ENCODE peak calls at places on chromosomes 3 and 15, in six cellular contexts. R, T, E, H, C and U are unnamed samples.

GRCh38 chr3:30644615-30645014 is 38.2 kb downstream of the TGFBR2 start:
- DNase-seq in R (no peak), T (peak), E (peak), H (peak), C (no peak), U (no peak)

GRCh38 chr15:70328137-70329115 is 230.7 kb upstream of the TLE3 start:
- DNase-seq in R (no peak), T (peak), E (peak), H (no peak), C (no peak), U (no peak)

GRCh38 chr3:23829242-23829934 is 23.6 kb downstream of the UBE2E1 start:
- DNase-seq in R (no peak), T (peak), E (no peak), H (no peak), C (no peak), U (no peak)

GRCh38 chr3:190424478-190425439 is 24.9 kb downstream of the TMEM207 start:
- DNase-seq in R (no peak), T (peak), E (peak), H (peak), C (no peak), U (no peak)

GRCh38 chr3:126507886-126508285 is 9.7 kb downstream of the UROC1 start:
- DNase-seq in R (no peak), T (no peak), E (no peak), H (no peak), C (no peak), U (no peak)

GRCh38 chr3:147414369-147415135 is 5.4 kb downstream of the ZIC1 start:
- DNase-seq in R (no peak), T (no peak), E (no peak), H (no peak), C (no peak), U (no peak)

GRCh38 chr15:33068007-33068441 is 126.5 kb downstream of the FMN1 start:
- DNase-seq in R (no peak), T (no peak), E (peak), H (peak), C (peak), U (no peak)

GRCh38 chr3:171323934-171324535 is 136.2 kb downstream of the TNIK start:
- DNase-seq in R (no peak), T (no peak), E (no peak), H (no peak), C (no peak), U (no peak)

GRCh38 chr3:138593488-138594149 is 441 bp downstream of the CEP70 start:
- DNase-seq in R (no peak), T (no peak), E (no peak), H (no peak), C (no peak), U (no peak)

GRCh38 chr15:41849861-41850260 is 11.2 kb downstream of the PLA2G4B start:
- DNase-seq in R (no peak), T (no peak), E (no peak), H (peak), C (no peak), U (no peak)

GRCh38 chr15:41659855-41660234 is 360 bp upstream of the MGA start:
- DNase-seq in R (no peak), T (no peak), E (no peak), H (no peak), C (no peak), U (no peak)

GRCh38 chr15:29039466-29040366 is 153.9 kb downstream of the APBA2 start:
- DNase-seq in R (no peak), T (no peak), E (no peak), H (no peak), C (no peak), U (no peak)

GRCh38 chr3:10260211-10260701 is 12.0 kb downstream of the TATDN2 start:
- DNase-seq in R (no peak), T (no peak), E (no peak), H (no peak), C (no peak), U (no peak)

GRCh38 chr3:61715886-61716527 is 154.6 kb downstream of the PTPRG start:
- DNase-seq in R (no peak), T (no peak), E (no peak), H (no peak), C (no peak), U (no peak)

GRCh38 chr15:69414702-69415161 is 583 bp downstream of the KIF23 start:
- DNase-seq in R (no peak), T (peak), E (no peak), H (no peak), C (no peak), U (no peak)

GRCh38 chr15:66097151-66098018 is 156.2 kb downstream of the MEGF11 start:
- DNase-seq in R (no peak), T (no peak), E (no peak), H (no peak), C (no peak), U (no peak)

GRCh38 chr3:49131576-49131975 is 1.3 kb downstream of the LAMB2 start:
- DNase-seq in R (no peak), T (no peak), E (no peak), H (no peak), C (no peak), U (no peak)

GRCh38 chr3:31092748-31093607 is 198.5 kb upstream of the GADL1 start:
- DNase-seq in R (no peak), T (no peak), E (peak), H (no peak), C (no peak), U (no peak)

GRCh38 chr3:10619989-10620832 is 114.8 kb upstream of the ATP2B2 start:
- DNase-seq in R (no peak), T (no peak), E (no peak), H (no peak), C (no peak), U (no peak)

GRCh38 chr3:187211532-187212274 is 14.4 kb downstream of the RTP1 start:
- DNase-seq in R (no peak), T (no peak), E (no peak), H (no peak), C (no peak), U (no peak)

GRCh38 chr3:56700136-56700535 is 17.1 kb upstream of the TASOR start:
- DNase-seq in R (no peak), T (no peak), E (no peak), H (no peak), C (no peak), U (no peak)

GRCh38 chr3:188185717-188186236 is 31.8 kb downstream of the LPP start:
- DNase-seq in R (no peak), T (no peak), E (no peak), H (peak), C (no peak), U (no peak)

GRCh38 chr3:126152931-126153694 is 27.3 kb downstream of the ALDH1L1 start:
- DNase-seq in R (no peak), T (no peak), E (no peak), H (no peak), C (no peak), U (no peak)

GRCh38 chr3:134242649-134243637 is 7.7 kb downstream of the RYK start:
- DNase-seq in R (no peak), T (no peak), E (no peak), H (no peak), C (no peak), U (no peak)

GRCh38 chr3:153591566-153592221 is 429.7 kb downstream of the RAP2B start:
- DNase-seq in R (no peak), T (no peak), E (no peak), H (no peak), C (no peak), U (no peak)

GRCh38 chr3:43093006-43093405 is 12.9 kb downstream of the POMGNT2 start:
- DNase-seq in R (no peak), T (no peak), E (no peak), H (no peak), C (no peak), U (no peak)

GRCh38 chr3:15708882-15709677 is 88.7 kb downstream of the ANKRD28 start:
- DNase-seq in R (no peak), T (no peak), E (no peak), H (no peak), C (no peak), U (no peak)

GRCh38 chr3:171672124-171672523 is 138.2 kb downstream of the PLD1 start:
- DNase-seq in R (no peak), T (no peak), E (no peak), H (no peak), C (no peak), U (no peak)

GRCh38 chr3:115648559-115648958 is 25.2 kb downstream of the GAP43 start:
- DNase-seq in R (no peak), T (no peak), E (no peak), H (no peak), C (no peak), U (no peak)

GRCh38 chr15:71577071-71577470 is 233.3 kb upstream of the NR2E3 start:
- DNase-seq in R (no peak), T (no peak), E (no peak), H (no peak), C (no peak), U (no peak)

GRCh38 chr3:129975332-129976090 is 991 bp downstream of the TRH start:
- DNase-seq in R (no peak), T (no peak), E (no peak), H (no peak), C (no peak), U (no peak)

GRCh38 chr3:100992086-100993033 is 861 bp downstream of the ABI3BP start:
- DNase-seq in R (no peak), T (no peak), E (no peak), H (no peak), C (no peak), U (no peak)

GRCh38 chr3:87461036-87461435 is 184.7 kb upstream of the POU1F1 start:
- DNase-seq in R (no peak), T (no peak), E (no peak), H (no peak), C (no peak), U (no peak)

GRCh38 chr3:9198805-9199386 is 50.5 kb downstream of the SRGAP3 start:
- DNase-seq in R (no peak), T (no peak), E (no peak), H (no peak), C (no peak), U (no peak)

GRCh38 chr15:55916666-55917409 is 76.6 kb downstream of the NEDD4 start:
- DNase-seq in R (no peak), T (no peak), E (no peak), H (no peak), C (no peak), U (no peak)

GRCh38 chr3:115004201-115005140 is 142.6 kb downstream of the ZBTB20 start:
- DNase-seq in R (no peak), T (no peak), E (no peak), H (no peak), C (no peak), U (no peak)

GRCh38 chr3:49602049-49602554 is 47.8 kb downstream of the BSN start:
- DNase-seq in R (no peak), T (no peak), E (no peak), H (no peak), C (no peak), U (no peak)

GRCh38 chr3:104523136-104523535 is 843.6 kb upstream of the ALCAM start:
- DNase-seq in R (no peak), T (no peak), E (no peak), H (no peak), C (no peak), U (no peak)

GRCh38 chr3:52004158-52004787 is 8.6 kb upstream of the RPL29 start:
- DNase-seq in R (no peak), T (no peak), E (peak), H (no peak), C (no peak), U (peak)

GRCh38 chr3:148880681-148881080 is 15.6 kb downstream of the CPA3 start:
- DNase-seq in R (no peak), T (no peak), E (no peak), H (no peak), C (no peak), U (no peak)
- TF ChIP-seq CTCF in R (no peak), T (peak), E (no peak), H (no peak), C (no peak), U (no peak)

GRCh38 chr15:75720787-75721461 is 8.3 kb upstream of the CSPG4 start:
- DNase-seq in R (no peak), T (no peak), E (no peak), H (peak), C (no peak), U (no peak)
- TF ChIP-seq CTCF in R (peak), T (peak), E (no peak), H (no peak), C (no peak), U (no peak)

GRCh38 chr3:40780801-40781406 is 256.1 kb downstream of the ZNF621 start:
- DNase-seq in R (no peak), T (no peak), E (peak), H (no peak), C (no peak), U (no peak)

GRCh38 chr3:40780341-40780800 is 255.6 kb downstream of the ZNF621 start:
- DNase-seq in R (no peak), T (no peak), E (peak), H (peak), C (no peak), U (no peak)

GRCh38 chr3:40782086-40782721 is 257.4 kb downstream of the ZNF621 start:
- DNase-seq in R (no peak), T (no peak), E (no peak), H (no peak), C (no peak), U (no peak)

DNA sequence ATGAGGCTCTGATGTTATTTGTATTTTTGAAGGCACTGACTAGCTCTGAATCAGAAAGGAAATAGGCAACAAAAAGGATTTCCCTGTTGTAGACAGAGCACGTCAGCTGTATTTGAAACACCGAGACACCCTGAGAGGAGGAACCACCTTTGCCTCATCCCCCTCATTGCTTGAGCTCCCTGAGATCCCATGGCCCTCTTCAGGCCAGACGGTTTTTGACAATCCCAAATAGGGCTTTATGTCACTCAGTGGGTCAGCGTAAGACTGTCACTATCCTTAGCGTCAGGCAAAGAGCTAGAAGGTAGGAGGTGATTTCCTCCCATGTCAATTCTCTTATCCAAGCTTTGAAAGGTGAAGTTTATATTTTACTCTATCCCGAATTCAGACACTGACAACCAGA is 254.3 kb downstream of the ZNF621 start:
- DNase-seq in R (no peak), T (no peak), E (no peak), H (no peak), C (no peak), U (no peak)
- TF ChIP-seq CTCF in R (no peak), T (no peak), E (no peak), H (no peak), C (no peak), U (no peak)

GRCh38 chr3:65569845-65570405 is 468.8 kb downstream of the MAGI1 start:
- DNase-seq in R (no peak), T (no peak), E (no peak), H (no peak), C (no peak), U (no peak)
- TF ChIP-seq CTCF in R (no peak), T (no peak), E (no peak), H (no peak), C (no peak), U (peak)

DNA sequence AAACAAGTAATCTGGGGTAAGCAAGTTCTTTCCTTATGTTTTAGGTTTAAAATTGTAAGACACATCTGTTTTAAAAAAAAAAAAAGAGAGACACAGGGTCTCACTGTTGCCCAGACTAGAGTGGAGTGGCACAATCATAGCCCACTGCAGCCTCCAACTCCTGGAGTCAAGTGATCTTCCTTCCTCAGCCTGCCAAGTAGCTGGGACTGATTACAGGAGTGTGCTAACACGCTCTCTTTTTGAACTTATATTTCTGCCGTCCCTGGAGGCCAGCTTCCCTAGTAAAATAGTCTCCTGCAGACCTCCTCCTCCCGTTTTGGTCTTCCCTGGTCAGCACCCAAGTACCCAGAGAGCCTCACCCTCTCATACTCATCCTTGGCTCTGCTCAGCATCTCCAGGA is 35.5 kb downstream of the DCP1A start:
- DNase-seq in R (no peak), T (no peak), E (no peak), H (no peak), C (no peak), U (no peak)
- TF ChIP-seq CTCF in R (no peak), T (no peak), E (no peak), H (no peak), C (no peak), U (no peak)

DNA sequence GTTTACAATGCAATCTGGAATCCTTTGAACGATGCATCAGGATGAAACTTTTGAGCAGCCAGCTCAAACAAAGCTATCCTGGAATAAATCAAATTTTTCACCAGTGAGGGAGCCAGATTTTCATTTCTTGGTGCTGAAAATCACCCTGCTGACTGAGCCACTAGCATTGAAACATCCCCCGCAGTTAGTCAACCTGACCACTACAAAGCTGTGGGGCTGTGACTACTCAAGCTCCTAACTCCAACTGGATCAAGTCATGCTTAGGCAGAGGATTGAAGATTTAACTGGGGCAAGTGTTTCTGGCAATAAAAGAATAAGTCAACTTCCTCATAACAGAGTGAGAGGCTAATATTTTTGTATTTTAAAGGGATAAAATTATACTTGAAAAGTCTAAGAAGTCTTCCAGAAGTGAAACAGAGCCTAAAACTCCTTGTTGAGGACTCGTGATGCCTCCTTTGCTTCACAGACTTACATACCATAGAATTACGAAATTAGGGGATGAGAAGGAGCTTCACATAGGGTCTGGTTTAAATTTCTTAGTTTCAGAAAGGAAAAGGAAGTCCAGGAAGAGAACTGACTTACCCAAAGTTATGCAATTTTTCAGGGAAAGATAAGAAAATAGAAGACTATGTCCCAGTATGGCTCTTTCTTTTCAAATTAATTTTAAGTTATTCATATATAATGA is 177.8 kb downstream of the SERPINI1 start:
- DNase-seq in R (no peak), T (no peak), E (no peak), H (no peak), C (no peak), U (no peak)
- TF ChIP-seq CTCF in R (no peak), T (no peak), E (no peak), H (no peak), C (no peak), U (no peak)

GRCh38 chr15:59330649-59331048 is 42.0 kb downstream of the MYO1E start:
- DNase-seq in R (no peak), T (no peak), E (no peak), H (no peak), C (no peak), U (no peak)
- TF ChIP-seq CTCF in R (no peak), T (no peak), E (no peak), H (no peak), C (no peak), U (no peak)

DNA sequence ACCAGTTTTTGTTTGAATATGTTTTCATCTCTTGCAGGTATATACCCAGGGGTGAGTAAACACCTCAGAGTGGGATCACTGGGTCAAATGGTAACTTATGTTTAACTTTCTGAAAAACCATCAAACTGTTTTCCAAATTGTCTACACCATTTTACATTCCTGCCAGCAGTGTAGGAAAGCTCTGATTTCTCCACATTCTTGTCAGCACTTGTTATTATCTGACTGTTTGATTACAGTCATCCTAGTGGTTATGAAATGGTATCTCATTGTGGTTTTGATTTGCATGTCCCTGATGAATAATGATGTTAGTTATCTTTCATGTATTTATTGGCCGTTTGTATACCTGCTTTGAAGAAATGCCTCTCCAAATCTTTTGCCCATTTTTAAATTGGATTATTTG is 13.8 kb downstream of the FSD2 start:
- DNase-seq in R (no peak), T (no peak), E (no peak), H (no peak), C (no peak), U (no peak)
- TF ChIP-seq CTCF in R (no peak), T (no peak), E (no peak), H (no peak), C (no peak), U (no peak)